ENCODE peak calls at places on chromosome 1, in seven cellular contexts. A is neural progenitor cell, J is endothelial cell of umbilical vein, X is hepatocyte, W is MM.1S, E is fibroblast of lung, R is PC-9. S is an unnamed sample.
A peak's percentile ranks its signal among the peaks of the same experiment; 100 is the strongest.

GRCh38 chr1:156616463-156616862 is 2.8 kb upstream of the HAPLN2 start:
- DNase-seq in A (no peak), J (peak; percentile 64), X (peak; percentile 74), W (no peak), E (peak; percentile 66), R (no peak), S (peak; percentile 51)

GRCh38 chr1:208039536-208040332 is 128.8 kb upstream of the CD34 start:
- DNase-seq in A (no peak), J (no peak), X (no peak), W (no peak), E (no peak), R (no peak), S (no peak)

GRCh38 chr1:145805057-145805456 is 18.8 kb downstream of the RNF115 start:
- DNase-seq in A (no peak), J (no peak), X (no peak), W (no peak), E (peak; percentile 40), R (no peak), S (no peak)

GRCh38 chr1:20383631-20384030 is 93.0 kb downstream of the VWA5B1 start:
- DNase-seq in A (no peak), J (no peak), X (no peak), W (no peak), E (no peak), R (no peak), S (no peak)

GRCh38 chr1:42737257-42737656 is 2.8 kb downstream of the CLDN19 start:
- DNase-seq in A (no peak), J (no peak), X (no peak), W (peak; percentile 24), E (no peak), R (peak; percentile 42), S (no peak)

GRCh38 chr1:50047916-50048694 is 24.4 kb upstream of the AGBL4 start:
- DNase-seq in A (peak; percentile 1), J (no peak), X (no peak), W (no peak), E (no peak), R (no peak), S (no peak)

GRCh38 chr1:51952638-51953037 is 37.9 kb downstream of the RAB3B start:
- DNase-seq in A (no peak), J (no peak), X (no peak), W (peak; percentile 12), E (no peak), R (no peak), S (no peak)

GRCh38 chr1:19949016-19949415 is 25.6 kb upstream of the PLA2G2E start:
- DNase-seq in A (no peak), J (peak; percentile 77), X (no peak), W (no peak), E (peak; percentile 60), R (peak; percentile 77), S (peak; percentile 79)

GRCh38 chr1:167196185-167196584 is 24.5 kb upstream of the POU2F1 start:
- DNase-seq in A (no peak), J (peak; percentile 14), X (no peak), W (no peak), E (peak; percentile 20), R (no peak), S (peak; percentile 45)

GRCh38 chr1:221174598-221174997 is 295.4 kb downstream of the HLX start:
- DNase-seq in A (peak; percentile 34), J (no peak), X (no peak), W (no peak), E (no peak), R (no peak), S (peak; percentile 16)

GRCh38 chr1:212107481-212107880 is 71.9 kb downstream of the DTL start:
- DNase-seq in A (no peak), J (peak; percentile 78), X (no peak), W (no peak), E (no peak), R (no peak), S (no peak)

GRCh38 chr1:212109713-212110112 is 74.2 kb downstream of the DTL start:
- DNase-seq in A (no peak), J (no peak), X (no peak), W (no peak), E (peak; percentile 15), R (no peak), S (no peak)

GRCh38 chr1:212108187-212108586 is 72.6 kb downstream of the DTL start:
- DNase-seq in A (no peak), J (no peak), X (no peak), W (no peak), E (no peak), R (no peak), S (no peak)

GRCh38 chr1:212110617-212111016 is 75.1 kb downstream of the DTL start:
- DNase-seq in A (no peak), J (peak; percentile 58), X (peak; percentile 51), W (no peak), E (peak; percentile 63), R (no peak), S (peak; percentile 31)

DNA sequence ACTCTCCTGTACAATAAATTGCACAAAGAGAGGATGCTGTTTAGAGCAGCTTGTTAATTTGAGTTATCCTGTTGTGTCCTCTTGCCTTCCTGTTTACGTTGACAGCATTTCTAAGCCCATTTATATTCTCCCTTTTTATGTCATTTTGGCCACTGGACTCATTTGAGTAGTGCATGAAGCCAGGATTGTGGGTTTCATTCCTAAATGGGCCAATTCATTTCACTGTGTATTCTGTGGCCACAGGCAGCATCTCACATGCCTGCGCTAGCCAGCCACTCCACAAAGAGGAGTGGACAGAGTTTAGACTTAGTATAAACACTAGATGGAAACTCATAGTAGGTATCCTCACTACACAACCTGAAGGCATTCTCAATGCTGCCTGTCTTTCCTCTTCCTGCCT is 73.4 kb downstream of the DTL start:
- DNase-seq in A (no peak), J (no peak), X (no peak), W (no peak), E (no peak), R (no peak), S (peak; percentile 14)
- H3K4me1 ChIP-seq in A (peaks cover 14% of the 10 kb centered on the region), J (peaks cover 3% of the 10 kb centered on the region), X (peaks cover 34% of the 10 kb centered on the region), W (peaks cover 4% of the 10 kb centered on the region), E (peaks cover 2% of the 10 kb centered on the region), R (no peaks in the 10 kb centered on the region), S (no peaks in the 10 kb centered on the region)

DNA sequence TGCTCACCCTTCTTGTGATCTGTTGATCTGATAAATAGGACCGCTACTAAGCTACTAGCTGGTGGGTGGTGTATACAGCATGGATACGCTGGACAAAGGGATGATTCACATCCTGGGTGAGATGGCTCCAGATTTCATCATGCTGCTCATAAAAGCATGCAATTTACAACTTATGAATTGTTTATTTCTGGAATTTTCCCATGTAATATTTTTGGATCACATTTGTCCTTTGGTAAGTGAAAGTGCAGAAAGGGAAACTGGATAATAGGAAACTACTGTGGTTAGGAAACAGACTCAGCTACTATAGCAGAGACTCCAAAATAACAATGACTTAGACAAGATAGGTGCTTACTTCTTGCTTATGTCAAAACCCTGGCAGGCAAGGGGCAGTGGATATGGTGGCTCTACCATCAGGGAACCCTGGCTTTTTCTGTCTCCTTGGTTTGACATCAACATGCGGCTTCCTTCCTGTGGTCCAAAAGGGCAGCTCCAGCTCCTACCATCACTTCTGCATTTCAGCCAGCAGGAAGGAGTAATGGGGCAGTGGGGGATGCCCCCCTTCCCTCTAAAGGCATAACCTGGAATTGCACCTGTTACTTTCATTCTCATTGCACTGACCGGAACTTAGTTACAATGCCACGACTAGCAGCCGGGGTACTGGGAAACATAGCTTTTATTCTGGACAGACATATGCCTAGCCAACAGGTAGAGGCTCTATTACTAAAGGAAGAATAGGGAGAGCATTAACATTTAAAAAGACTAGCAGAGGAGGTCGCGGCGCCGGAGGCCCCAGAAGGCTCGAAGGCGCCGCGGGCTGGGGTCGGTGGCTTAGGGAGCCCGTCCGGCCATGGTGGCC is 13.8 kb upstream of the AK2 start:
- DNase-seq in A (no peak), J (no peak), X (no peak), W (peak; percentile 35), E (peak; percentile 97), R (peak; percentile 25), S (peak; percentile 87)
- TF ChIP-seq CTCF in A (no peak), J (no peak), X (no peak), W (peak; percentile 36), E (peak; percentile 17), R (peak; percentile 47), S (peak; percentile 7)

GRCh38 chr1:85118751-85119150 is 70.5 kb upstream of the MCOLN3 start:
- DNase-seq in A (no peak), J (no peak), X (no peak), W (no peak), E (no peak), R (no peak), S (peak; percentile 25)

GRCh38 chr1:85116856-85117255 is 68.6 kb upstream of the MCOLN3 start:
- DNase-seq in A (no peak), J (no peak), X (no peak), W (no peak), E (no peak), R (no peak), S (no peak)

GRCh38 chr1:85121744-85122143 is 73.4 kb upstream of the MCOLN3 start:
- DNase-seq in A (no peak), J (no peak), X (no peak), W (no peak), E (no peak), R (no peak), S (no peak)

GRCh38 chr1:85111709-85112108 is 63.4 kb upstream of the MCOLN3 start:
- DNase-seq in A (no peak), J (no peak), X (no peak), W (no peak), E (no peak), R (no peak), S (no peak)

GRCh38 chr1:85115933-85116332 is 67.6 kb upstream of the MCOLN3 start:
- DNase-seq in A (no peak), J (no peak), X (no peak), W (no peak), E (no peak), R (no peak), S (no peak)
- TF ChIP-seq EZH2 in A (no peak), J (no peak), X (no peak), W (no peak), E (no peak), R (no peak), S (no peak)

DNA sequence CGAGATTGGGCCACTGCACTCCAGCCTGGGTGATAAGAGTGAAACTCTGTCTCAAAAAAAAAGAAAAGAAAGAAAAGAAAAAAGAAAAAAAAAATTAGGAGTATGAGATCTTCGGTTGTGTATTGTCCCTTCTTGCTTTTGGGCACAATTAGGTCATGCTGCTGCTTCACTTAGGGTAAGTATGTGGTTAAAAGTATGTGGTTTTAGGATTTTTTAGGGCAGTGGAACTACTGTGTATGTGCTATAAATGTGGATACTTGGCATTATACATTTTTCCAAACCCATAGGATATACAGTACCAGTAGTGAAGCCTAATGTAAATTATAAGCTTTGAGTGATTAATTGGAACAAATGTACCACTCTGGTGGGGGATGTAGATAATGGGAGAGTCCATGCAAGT is 31.2 kb downstream of the VANGL2 start:
- DNase-seq in A (no peak), J (no peak), X (no peak), W (no peak), E (no peak), R (no peak), S (no peak)
- H3K4me1 ChIP-seq in A (no peaks in the 10 kb centered on the region), J (no peaks in the 10 kb centered on the region), X (no peaks in the 10 kb centered on the region), W (peaks cover 44% of the 10 kb centered on the region), E (no peaks in the 10 kb centered on the region), R (no peaks in the 10 kb centered on the region), S (peaks cover 11% of the 10 kb centered on the region)

GRCh38 chr1:237677979-237678378 is 212.7 kb downstream of the ZP4 start:
- DNase-seq in A (no peak), J (no peak), X (peak; percentile 20), W (peak; percentile 47), E (peak; percentile 78), R (no peak), S (peak; percentile 53)
- TF ChIP-seq CTCF in A (peak; percentile 34), J (no peak), X (peak; percentile 66), W (peak; percentile 57), E (peak; percentile 42), R (no peak), S (no peak)

S was measured in astrocyte.